ENCODE peak calls at places on chromosome 20, in seven cellular contexts. One of them, this sample, is unnamed. For H3K36me3 and H3K79me2, the result is how much of the 10 kb centered on the place peaks cover.

GRCh38 chr20:8932192-8933150 is 136.4 kb upstream of the PLCB4 start:
- DNase-seq in MM.1S: no peak
- DNase-seq in GM23248: peak
- DNase-seq in PC-3: peak
- DNase-seq in mesendoderm: peak
- DNase-seq in GM12878: no peak
- DNase-seq in neural progenitor cell: no peak
- DNase-seq in this sample: peak

GRCh38 chr20:35669221-35669620 is 4.5 kb upstream of the CPNE1 start:
- DNase-seq in PC-3: no peak
- DNase-seq in mesendoderm: no peak
- DNase-seq in neural progenitor cell: no peak
- DNase-seq in GM23248: no peak
- DNase-seq in MM.1S: no peak
- DNase-seq in GM12878: no peak
- DNase-seq in this sample: no peak

GRCh38 chr20:41362748-41363140 is 3.9 kb downstream of the EMILIN3 start:
- DNase-seq in PC-3: no peak
- DNase-seq in MM.1S: no peak
- DNase-seq in GM12878: no peak
- DNase-seq in neural progenitor cell: no peak
- DNase-seq in GM23248: no peak
- DNase-seq in mesendoderm: no peak
- DNase-seq in this sample: no peak

GRCh38 chr20:64119681-64120341 is 12.4 kb upstream of the NPBWR2 start:
- DNase-seq in neural progenitor cell: no peak
- DNase-seq in MM.1S: no peak
- DNase-seq in mesendoderm: no peak
- DNase-seq in GM12878: no peak
- DNase-seq in GM23248: no peak
- DNase-seq in PC-3: no peak
- DNase-seq in this sample: no peak

GRCh38 chr20:2687514-2687913 is 5.1 kb upstream of the EBF4 start:
- DNase-seq in PC-3: no peak
- DNase-seq in GM23248: no peak
- DNase-seq in GM12878: no peak
- DNase-seq in mesendoderm: no peak
- DNase-seq in MM.1S: no peak
- DNase-seq in neural progenitor cell: no peak
- DNase-seq in this sample: no peak

GRCh38 chr20:19758888-19759331 is 852 bp downstream of the RIN2 start:
- DNase-seq in GM23248: peak
- DNase-seq in PC-3: peak
- DNase-seq in mesendoderm: peak
- DNase-seq in neural progenitor cell: peak
- DNase-seq in MM.1S: no peak
- DNase-seq in GM12878: no peak
- DNase-seq in this sample: peak

GRCh38 chr20:13382786-13383185 is 161.7 kb downstream of the ISM1 start:
- DNase-seq in mesendoderm: no peak
- DNase-seq in GM12878: no peak
- DNase-seq in neural progenitor cell: no peak
- DNase-seq in GM23248: no peak
- DNase-seq in MM.1S: no peak
- DNase-seq in PC-3: no peak
- DNase-seq in this sample: no peak

GRCh38 chr20:34435589-34435988 is 72.5 kb downstream of the ITCH start:
- DNase-seq in mesendoderm: no peak
- DNase-seq in MM.1S: no peak
- DNase-seq in PC-3: no peak
- DNase-seq in GM23248: no peak
- DNase-seq in GM12878: no peak
- DNase-seq in neural progenitor cell: no peak
- DNase-seq in this sample: no peak

GRCh38 chr20:50980071-50980681 is 21.6 kb downstream of the MOCS3 start:
- DNase-seq in neural progenitor cell: no peak
- DNase-seq in GM23248: peak
- DNase-seq in mesendoderm: peak
- DNase-seq in GM12878: no peak
- DNase-seq in PC-3: peak
- DNase-seq in MM.1S: no peak
- DNase-seq in this sample: peak

GRCh38 chr20:15700147-15700765 is 873.0 kb downstream of the KIF16B start:
- DNase-seq in PC-3: no peak
- DNase-seq in GM12878: no peak
- DNase-seq in MM.1S: no peak
- DNase-seq in neural progenitor cell: no peak
- DNase-seq in GM23248: no peak
- DNase-seq in mesendoderm: peak
- DNase-seq in this sample: no peak

GRCh38 chr20:6863798-6864201 is 96.3 kb downstream of the BMP2 start:
- DNase-seq in GM12878: no peak
- DNase-seq in neural progenitor cell: no peak
- DNase-seq in PC-3: no peak
- DNase-seq in MM.1S: peak
- DNase-seq in GM23248: no peak
- DNase-seq in mesendoderm: no peak
- DNase-seq in this sample: peak

GRCh38 chr20:36467076-36467999 is 74.0 kb upstream of the MYL9 start:
- DNase-seq in GM12878: no peak
- DNase-seq in GM23248: peak
- DNase-seq in PC-3: peak
- DNase-seq in neural progenitor cell: no peak
- DNase-seq in MM.1S: peak
- DNase-seq in mesendoderm: no peak
- DNase-seq in this sample: no peak

GRCh38 chr20:51696304-51697118 is 71.7 kb downstream of the ATP9A start:
- DNase-seq in GM23248: peak
- DNase-seq in neural progenitor cell: no peak
- DNase-seq in PC-3: peak
- DNase-seq in GM12878: no peak
- DNase-seq in MM.1S: no peak
- DNase-seq in mesendoderm: no peak
- DNase-seq in this sample: peak

GRCh38 chr20:35004051-35004725 is 48.5 kb downstream of the MYH7B start:
- DNase-seq in mesendoderm: no peak
- DNase-seq in GM23248: no peak
- DNase-seq in neural progenitor cell: no peak
- DNase-seq in MM.1S: no peak
- DNase-seq in GM12878: no peak
- DNase-seq in PC-3: no peak
- DNase-seq in this sample: no peak

GRCh38 chr20:24838551-24839530 is 110.2 kb upstream of the CST7 start:
- DNase-seq in mesendoderm: no peak
- DNase-seq in MM.1S: no peak
- DNase-seq in PC-3: no peak
- DNase-seq in GM12878: peak
- DNase-seq in neural progenitor cell: no peak
- DNase-seq in GM23248: peak
- DNase-seq in this sample: peak

GRCh38 chr20:45781391-45781931 is 10.2 kb downstream of the WFDC3 start:
- DNase-seq in mesendoderm: no peak
- DNase-seq in GM23248: peak
- DNase-seq in neural progenitor cell: no peak
- DNase-seq in MM.1S: no peak
- DNase-seq in PC-3: peak
- DNase-seq in GM12878: no peak
- DNase-seq in this sample: peak

GRCh38 chr20:46145646-46146045 is 27.5 kb downstream of the CD40 start:
- DNase-seq in GM23248: no peak
- DNase-seq in MM.1S: no peak
- DNase-seq in GM12878: no peak
- DNase-seq in PC-3: no peak
- DNase-seq in neural progenitor cell: peak
- DNase-seq in mesendoderm: no peak
- DNase-seq in this sample: no peak

DNA sequence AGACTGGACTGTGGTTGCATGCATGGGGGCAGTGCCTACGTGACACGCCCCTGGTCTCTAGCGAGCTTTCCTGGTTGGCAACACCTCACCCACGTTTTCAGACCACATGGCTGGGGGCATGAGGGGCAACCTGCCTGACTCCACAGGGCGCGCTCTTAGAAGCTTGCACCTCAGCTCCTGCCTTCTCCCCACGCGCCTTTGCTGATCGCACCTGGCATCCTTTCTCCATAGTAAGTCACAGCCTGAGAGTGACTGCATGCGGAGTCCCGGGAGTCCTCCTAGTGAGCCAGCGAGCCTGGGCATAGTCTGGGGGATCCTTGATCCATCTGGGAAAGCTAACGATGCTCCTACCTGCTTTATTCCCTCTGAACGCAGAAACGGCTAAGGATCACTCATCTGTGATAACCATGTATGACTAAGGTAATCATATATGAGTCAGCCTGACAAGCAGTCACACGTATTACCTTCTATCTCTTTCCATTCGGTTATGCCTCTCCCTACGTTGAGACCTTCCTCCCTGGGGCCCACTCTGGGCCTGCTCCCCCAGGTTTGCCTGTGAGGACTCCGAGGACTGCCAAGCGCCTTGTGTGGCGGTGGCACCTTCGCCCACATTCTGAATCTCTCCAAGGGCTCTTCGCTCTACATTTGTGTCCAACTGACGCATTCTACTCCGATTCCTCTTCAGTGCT is 4.5 kb downstream of the TCFL5 start:
- DNase-seq in mesendoderm: no peak
- DNase-seq in GM12878: no peak
- DNase-seq in MM.1S: no peak
- DNase-seq in GM23248: no peak
- DNase-seq in PC-3: peak
- DNase-seq in neural progenitor cell: no peak
- DNase-seq in this sample: no peak
- H3K36me3 ChIP-seq in mesendoderm: under half
- H3K36me3 ChIP-seq in GM12878: under half
- H3K36me3 ChIP-seq in MM.1S: under half
- H3K36me3 ChIP-seq in GM23248: under half
- H3K36me3 ChIP-seq in PC-3: under half
- H3K36me3 ChIP-seq in neural progenitor cell: under half
- H3K36me3 ChIP-seq in this sample: under half

GRCh38 chr20:58446938-58447265 is 57.9 kb downstream of the VAPB start:
- DNase-seq in MM.1S: no peak
- DNase-seq in neural progenitor cell: no peak
- DNase-seq in mesendoderm: no peak
- DNase-seq in PC-3: no peak
- DNase-seq in GM23248: no peak
- DNase-seq in GM12878: no peak
- DNase-seq in this sample: no peak
- H3K79me2 ChIP-seq in MM.1S: under half
- H3K79me2 ChIP-seq in neural progenitor cell: under half
- H3K79me2 ChIP-seq in mesendoderm: under half
- H3K79me2 ChIP-seq in PC-3: under half
- H3K79me2 ChIP-seq in GM23248: under half
- H3K79me2 ChIP-seq in GM12878: under half
- H3K79me2 ChIP-seq in this sample: under half

GRCh38 chr20:39038047-39038446 is 75.9 kb downstream of the DHX35 start:
- DNase-seq in neural progenitor cell: no peak
- DNase-seq in mesendoderm: no peak
- DNase-seq in PC-3: no peak
- DNase-seq in GM12878: no peak
- DNase-seq in GM23248: no peak
- DNase-seq in MM.1S: no peak
- DNase-seq in this sample: no peak
- H3K36me3 ChIP-seq in neural progenitor cell: under half
- H3K36me3 ChIP-seq in mesendoderm: under half
- H3K36me3 ChIP-seq in PC-3: under half
- H3K36me3 ChIP-seq in GM12878: under half
- H3K36me3 ChIP-seq in GM23248: under half
- H3K36me3 ChIP-seq in MM.1S: under half
- H3K36me3 ChIP-seq in this sample: under half

GRCh38 chr20:10449270-10449669 is 14.2 kb downstream of the SLX4IP start:
- DNase-seq in mesendoderm: no peak
- DNase-seq in MM.1S: no peak
- DNase-seq in neural progenitor cell: no peak
- DNase-seq in PC-3: no peak
- DNase-seq in GM12878: no peak
- DNase-seq in GM23248: no peak
- DNase-seq in this sample: no peak
- H3K79me2 ChIP-seq in mesendoderm: under half
- H3K79me2 ChIP-seq in MM.1S: under half
- H3K79me2 ChIP-seq in neural progenitor cell: under half
- H3K79me2 ChIP-seq in PC-3: half or more
- H3K79me2 ChIP-seq in GM12878: under half
- H3K79me2 ChIP-seq in GM23248: under half
- H3K79me2 ChIP-seq in this sample: under half

DNA sequence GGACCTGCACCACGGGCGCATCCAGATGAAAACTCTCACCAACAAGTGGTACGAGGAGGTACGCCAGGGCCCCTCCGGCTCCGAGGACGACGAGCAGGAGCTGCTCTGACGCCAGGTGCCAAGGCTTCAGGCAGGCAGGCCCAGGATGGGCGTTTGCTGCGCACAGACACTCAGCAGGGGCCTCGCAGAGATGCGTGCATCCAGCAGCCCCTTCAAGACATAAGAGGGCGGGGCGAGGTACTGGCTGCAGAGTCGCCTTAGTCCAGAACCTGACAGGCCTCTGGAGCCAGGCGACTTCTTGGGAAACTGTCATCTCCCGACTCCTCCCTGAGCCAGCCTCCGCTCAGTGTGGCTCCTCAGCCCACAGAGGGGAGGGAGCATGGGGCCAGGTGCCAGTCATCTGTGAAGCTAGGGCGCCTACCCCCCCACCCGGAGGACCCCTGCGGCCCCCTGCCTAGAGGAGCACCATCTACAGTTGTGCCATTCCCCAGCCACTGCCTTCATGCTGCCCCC is 27.4 kb downstream of the SPATA2 start:
- DNase-seq in MM.1S: no peak
- DNase-seq in mesendoderm: no peak
- DNase-seq in GM23248: no peak
- DNase-seq in GM12878: no peak
- DNase-seq in neural progenitor cell: no peak
- DNase-seq in PC-3: no peak
- DNase-seq in this sample: no peak
- H3K36me3 ChIP-seq in MM.1S: under half
- H3K36me3 ChIP-seq in mesendoderm: under half
- H3K36me3 ChIP-seq in GM23248: under half
- H3K36me3 ChIP-seq in GM12878: under half
- H3K36me3 ChIP-seq in neural progenitor cell: under half
- H3K36me3 ChIP-seq in PC-3: under half
- H3K36me3 ChIP-seq in this sample: under half